ENCODE peak calls at places on chromosome 13, in eight cellular contexts. Z is brain microvascular endothelial cell, M is cardiac muscle cell, H is GM06990, S is ascending aorta, K is H1, Q is body of pancreas, U is adipocyte. I is an unnamed sample.

GRCh38 chr13:80870186-80870585 is 529.3 kb upstream of the SPRY2 start:
- DNase-seq in Z (no peak), M (no peak), H (no peak), S (no peak), K (no peak), Q (no peak), U (no peak), I (no peak)

GRCh38 chr13:68715651-68716050 is 1392.0 kb upstream of the ATXN8OS start:
- DNase-seq in Z (no peak), M (no peak), H (no peak), S (no peak), K (no peak), Q (no peak), U (no peak), I (no peak)

GRCh38 chr13:58080806-58081205 is 449.3 kb downstream of the PCDH17 start:
- DNase-seq in Z (no peak), M (peak; percentile 19), H (no peak), S (no peak), K (no peak), Q (no peak), U (no peak), I (no peak)

GRCh38 chr13:44899967-44900366 is 89.3 kb downstream of the NUFIP1 start:
- DNase-seq in Z (no peak), M (no peak), H (no peak), S (no peak), K (no peak), Q (no peak), U (no peak), I (no peak)

GRCh38 chr13:23715762-23716235 is 145.6 kb downstream of the TNFRSF19 start:
- DNase-seq in Z (no peak), M (peak; percentile 49), H (no peak), S (no peak), K (peak; percentile 78), Q (no peak), U (no peak), I (no peak)

GRCh38 chr13:42396901-42397670 is 125.1 kb downstream of the AKAP11 start:
- DNase-seq in Z (no peak), M (no peak), H (no peak), S (no peak), K (no peak), Q (no peak), U (peak; percentile 15), I (no peak)

GRCh38 chr13:32804673-32805260 is 211.5 kb upstream of the KL start:
- DNase-seq in Z (no peak), M (no peak), H (no peak), S (no peak), K (no peak), Q (no peak), U (peak; percentile 45), I (no peak)

GRCh38 chr13:59690857-59691500 is 472.7 kb downstream of the DIAPH3 start:
- DNase-seq in Z (peak; percentile 20), M (no peak), H (no peak), S (no peak), K (no peak), Q (no peak), U (peak; percentile 16), I (no peak)

GRCh38 chr13:100209857-100210580 is 121.1 kb downstream of the PCCA start:
- DNase-seq in Z (no peak), M (no peak), H (no peak), S (no peak), K (no peak), Q (no peak), U (peak; percentile 64), I (no peak)

GRCh38 chr13:19860884-19861655 is 2.4 kb downstream of the ZMYM5 start:
- DNase-seq in Z (peak; percentile 48), M (no peak), H (no peak), S (peak; percentile 67), K (no peak), Q (no peak), U (peak; percentile 82), I (peak; percentile 34)

GRCh38 chr13:30151398-30151797 is 156.0 kb downstream of the KATNAL1 start:
- DNase-seq in Z (no peak), M (no peak), H (no peak), S (no peak), K (no peak), Q (no peak), U (no peak), I (no peak)

GRCh38 chr13:52695856-52696255 is 43.2 kb downstream of the SUGT1 start:
- DNase-seq in Z (peak; percentile 27), M (no peak), H (peak; percentile 18), S (no peak), K (no peak), Q (no peak), U (peak; percentile 31), I (no peak)

GRCh38 chr13:100100115-100100879 is 11.4 kb downstream of the PCCA start:
- DNase-seq in Z (peak; percentile 62), M (no peak), H (no peak), S (no peak), K (no peak), Q (peak; percentile 54), U (peak; percentile 81), I (peak; percentile 82)

GRCh38 chr13:52348081-52348480 is 57.9 kb downstream of the THSD1 start:
- DNase-seq in Z (peak; percentile 82), M (no peak), H (no peak), S (no peak), K (no peak), Q (no peak), U (peak; percentile 79), I (peak; percentile 82)

GRCh38 chr13:113307491-113307890 is 10.5 kb downstream of the LAMP1 start:
- DNase-seq in Z (no peak), M (no peak), H (no peak), S (no peak), K (no peak), Q (no peak), U (peak; percentile 33), I (no peak)

GRCh38 chr13:34867590-34867989 is 74.5 kb upstream of the NBEA start:
- DNase-seq in Z (peak; percentile 40), M (no peak), H (no peak), S (no peak), K (no peak), Q (no peak), U (peak; percentile 61), I (peak; percentile 26)

DNA sequence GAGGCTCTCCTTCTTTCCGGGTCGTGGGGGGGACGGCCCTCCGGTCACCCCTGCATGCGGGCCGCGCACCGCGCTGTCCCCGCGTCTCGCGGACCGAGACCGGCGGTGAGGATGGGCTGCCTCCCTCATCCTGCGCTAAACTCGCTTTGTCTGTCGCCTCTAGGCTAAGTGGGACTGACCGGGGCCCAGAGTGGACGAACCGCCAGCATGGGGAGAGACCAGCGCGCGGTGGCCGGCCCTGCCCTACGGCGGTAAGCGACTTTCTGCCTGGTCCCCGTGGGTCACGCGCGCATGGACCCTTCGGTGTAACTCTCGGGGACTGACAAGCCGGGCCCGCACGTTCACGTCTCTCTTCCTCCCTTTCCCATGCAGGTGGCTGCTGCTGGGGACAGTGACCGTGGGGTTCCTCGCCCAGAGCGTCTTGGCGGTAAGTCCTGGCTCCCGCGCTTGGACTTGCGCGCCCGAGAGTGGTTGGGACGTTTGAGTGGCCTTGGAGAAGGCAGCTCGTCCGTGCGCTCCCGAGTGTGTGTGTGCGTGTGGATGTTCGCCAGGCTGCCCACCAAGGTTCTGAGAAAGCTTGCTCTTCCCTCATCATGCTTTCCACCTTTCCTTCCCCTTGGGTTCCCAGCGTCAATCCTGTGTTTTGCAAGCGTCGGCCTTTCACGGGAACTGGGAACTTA is 753 bp downstream of the COL4A2 start:
- DNase-seq in Z (no peak), M (peak; percentile 53), H (no peak), S (peak; percentile 67), K (peak; percentile 70), Q (no peak), U (no peak), I (no peak)
- H3K4me3 ChIP-seq in Z (peak overlapping the region; percentile 98), M (peak overlapping the region; percentile 71), H (no peak overlapping the region), S (peak overlapping the region; percentile 84), K (peak overlapping the region; percentile 93), Q (peak overlapping the region; percentile 19), U (peak overlapping the region; percentile 92), I (peak overlapping the region; percentile 67)

DNA sequence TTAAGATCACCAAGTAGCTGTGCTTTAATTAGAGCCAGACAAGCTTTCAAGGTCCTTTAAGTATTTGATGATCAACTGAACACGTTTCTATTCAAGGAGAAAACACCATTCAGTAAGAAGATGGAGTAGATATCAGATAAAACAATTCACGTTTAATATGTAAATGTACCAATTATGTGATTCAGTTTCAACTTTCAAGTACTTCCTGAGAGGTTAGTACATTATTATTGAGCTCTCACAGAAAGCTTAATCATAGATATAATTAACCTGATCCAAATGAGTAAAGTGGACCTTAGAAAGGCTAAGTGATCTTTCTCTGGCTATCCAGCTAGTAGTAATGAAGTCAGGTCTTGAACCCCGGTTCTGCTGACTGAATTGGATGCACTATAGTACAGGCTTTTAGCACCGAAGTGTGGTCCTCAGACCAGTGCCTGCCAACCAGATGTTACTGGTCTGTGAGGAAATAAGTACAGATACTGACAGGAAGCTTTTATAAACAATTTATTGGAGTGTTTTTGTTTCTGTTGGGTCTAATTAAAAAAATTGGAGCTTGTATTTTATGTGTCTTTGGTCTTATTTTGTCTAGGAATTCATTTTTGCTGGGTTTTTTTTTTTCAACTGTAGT is 10.2 kb downstream of the CLN5 start:
- DNase-seq in Z (no peak), M (no peak), H (no peak), S (no peak), K (no peak), Q (no peak), U (no peak), I (no peak)
- H3K36me3 ChIP-seq in Z (peaks cover 21% of the 10 kb centered on the region), M (peaks cover 24% of the 10 kb centered on the region), H (peaks cover 3% of the 10 kb centered on the region), S (peaks cover 52% of the 10 kb centered on the region), K (peaks cover 3% of the 10 kb centered on the region), Q (peaks cover 5% of the 10 kb centered on the region), U (peaks cover 40% of the 10 kb centered on the region), I (no peaks in the 10 kb centered on the region)

GRCh38 chr13:48222358-48223015 is 10.5 kb upstream of the ITM2B start:
- DNase-seq in Z (no peak), M (no peak), H (no peak), S (no peak), K (no peak), Q (no peak), U (peak; percentile 41), I (no peak)

GRCh38 chr13:48220592-48221300 is 12.3 kb upstream of the ITM2B start:
- DNase-seq in Z (no peak), M (no peak), H (no peak), S (no peak), K (no peak), Q (no peak), U (no peak), I (no peak)

GRCh38 chr13:48221301-48222190 is 11.5 kb upstream of the ITM2B start:
- DNase-seq in Z (no peak), M (no peak), H (no peak), S (no peak), K (no peak), Q (no peak), U (no peak), I (no peak)

DNA sequence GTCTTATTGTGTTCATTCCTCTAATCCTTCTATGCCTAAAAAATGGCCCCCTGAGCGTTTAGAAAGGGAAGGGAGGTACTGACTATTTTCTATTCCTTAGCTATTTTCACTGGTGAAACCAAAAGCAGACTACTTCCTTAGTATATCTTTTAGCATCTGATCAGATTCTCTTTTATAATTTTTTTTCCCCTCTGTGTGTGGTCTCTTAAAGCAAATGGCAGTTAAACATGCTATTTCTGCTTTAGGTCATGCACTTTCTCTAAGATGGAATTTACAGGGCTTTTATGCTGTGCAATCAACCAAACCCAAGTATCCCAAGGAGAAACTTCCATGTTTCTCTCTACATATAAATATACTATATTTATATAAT is 10.0 kb upstream of the ITM2B start:
- DNase-seq in Z (no peak), M (no peak), H (no peak), S (no peak), K (no peak), Q (no peak), U (no peak), I (no peak)
- H3K4me3 ChIP-seq in Z (no peak overlapping the region), M (no peak overlapping the region), H (no peak overlapping the region), S (peak overlapping the region; percentile 46), K (no peak overlapping the region), Q (no peak overlapping the region), U (peak overlapping the region; percentile 89), I (no peak overlapping the region)

GRCh38 chr13:93472296-93472695 is 245.7 kb downstream of the GPC6 start:
- DNase-seq in Z (no peak), M (no peak), H (no peak), S (no peak), K (no peak), Q (no peak), U (no peak), I (no peak)
- H3K36me3 ChIP-seq in Z (no peaks in the 10 kb centered on the region), M (no peaks in the 10 kb centered on the region), H (no peaks in the 10 kb centered on the region), S (no peaks in the 10 kb centered on the region), K (no peaks in the 10 kb centered on the region), Q (no peaks in the 10 kb centered on the region), U (no peaks in the 10 kb centered on the region), I (no peaks in the 10 kb centered on the region)